ENCODE peak calls at places on chromosomes 6 and 20, in eight cellular contexts. X is Peyer's patch; C is CD4-positive, CD25-positive, alpha-beta regulatory T cell; V is IMR-90; I is prostate gland; D is brain microvascular endothelial cell; P is K562; U is WERI-Rb-1. O is an unnamed sample. For H3K27me3, the result is how much of the 10 kb centered on the place peaks cover.

GRCh38 chr20:32474009-32474716 is 111.0 kb downstream of the NOL4L start:
- DNase-seq in X (no peak), C (no peak), V (no peak), I (no peak), D (no peak), P (peak), U (no peak), O (no peak)

GRCh38 chr6:52301326-52301725 is 16.8 kb upstream of the MCM3 start:
- DNase-seq in X (no peak), C (no peak), V (no peak), I (no peak), D (no peak), P (peak), U (no peak), O (no peak)

GRCh38 chr6:20686142-20686541 is 151.9 kb downstream of the CDKAL1 start:
- DNase-seq in X (no peak), C (no peak), V (no peak), I (no peak), D (no peak), P (no peak), U (peak), O (peak)

GRCh38 chr6:170097505-170098427 is 193.1 kb downstream of the DLL1 start:
- DNase-seq in X (peak), C (no peak), V (no peak), I (no peak), D (no peak), P (no peak), U (no peak), O (no peak)

GRCh38 chr6:85460154-85460950 is 10.5 kb downstream of the NT5E start:
- DNase-seq in X (no peak), C (no peak), V (no peak), I (no peak), D (no peak), P (no peak), U (no peak), O (no peak)

GRCh38 chr6:56374841-56375369 is 127.5 kb upstream of the COL21A1 start:
- DNase-seq in X (no peak), C (no peak), V (peak), I (no peak), D (peak), P (no peak), U (no peak), O (no peak)

GRCh38 chr6:39228111-39228971 is 934 bp downstream of the KCNK5 start:
- DNase-seq in X (no peak), C (no peak), V (no peak), I (no peak), D (no peak), P (peak), U (no peak), O (no peak)

GRCh38 chr6:126076992-126077664 is 90.8 kb downstream of the TRMT11 start:
- DNase-seq in X (no peak), C (no peak), V (no peak), I (no peak), D (no peak), P (no peak), U (no peak), O (no peak)

GRCh38 chr20:5899444-5899843 is 50.9 kb downstream of the TRMT6 start:
- DNase-seq in X (no peak), C (no peak), V (no peak), I (no peak), D (no peak), P (no peak), U (no peak), O (no peak)

GRCh38 chr6:169709293-169709692 is 7.4 kb downstream of the C6orf120 start:
- DNase-seq in X (no peak), C (no peak), V (no peak), I (no peak), D (no peak), P (no peak), U (no peak), O (no peak)

GRCh38 chr6:26009817-26010216 is 47.2 kb downstream of the TRIM38 start:
- DNase-seq in X (no peak), C (no peak), V (peak), I (no peak), D (no peak), P (no peak), U (no peak), O (no peak)

GRCh38 chr6:141169419-141169818 is 963.3 kb upstream of the GJE1 start:
- DNase-seq in X (no peak), C (no peak), V (peak), I (no peak), D (peak), P (no peak), U (no peak), O (no peak)

GRCh38 chr20:11108102-11108842 is 434.5 kb upstream of the JAG1 start:
- DNase-seq in X (no peak), C (no peak), V (peak), I (no peak), D (peak), P (no peak), U (peak), O (no peak)

GRCh38 chr6:109082178-109082577 is 12.5 kb downstream of the SESN1 start:
- DNase-seq in X (no peak), C (no peak), V (peak), I (no peak), D (no peak), P (no peak), U (no peak), O (no peak)

GRCh38 chr20:24785141-24785924 is 163.7 kb upstream of the CST7 start:
- DNase-seq in X (no peak), C (no peak), V (peak), I (no peak), D (no peak), P (no peak), U (no peak), O (no peak)

GRCh38 chr20:22999756-23000155 is 35.4 kb upstream of the SSTR4 start:
- DNase-seq in X (no peak), C (no peak), V (peak), I (peak), D (peak), P (no peak), U (no peak), O (no peak)

GRCh38 chr6:134826889-134827737 is 122.8 kb downstream of the ALDH8A1 start:
- DNase-seq in X (no peak), C (no peak), V (peak), I (peak), D (peak), P (no peak), U (no peak), O (peak)

GRCh38 chr6:148450866-148451265 is 108.2 kb downstream of the SASH1 start:
- DNase-seq in X (no peak), C (no peak), V (no peak), I (no peak), D (no peak), P (no peak), U (no peak), O (no peak)

GRCh38 chr20:22801528-22801927 is 217.2 kb upstream of the FOXA2 start:
- DNase-seq in X (no peak), C (no peak), V (no peak), I (no peak), D (no peak), P (no peak), U (no peak), O (no peak)

GRCh38 chr20:47031821-47032220 is 137.2 kb downstream of the EYA2 start:
- DNase-seq in X (no peak), C (no peak), V (no peak), I (no peak), D (no peak), P (no peak), U (no peak), O (no peak)

GRCh38 chr6:129903082-129903481 is 42.0 kb upstream of the TMEM244 start:
- DNase-seq in X (no peak), C (no peak), V (no peak), I (no peak), D (no peak), P (no peak), U (no peak), O (no peak)

GRCh38 chr20:4025125-4025524 is 9.8 kb upstream of the RNF24 start:
- DNase-seq in X (no peak), C (no peak), V (no peak), I (no peak), D (no peak), P (no peak), U (no peak), O (no peak)

GRCh38 chr6:118894425-118895240 is 681 bp downstream of the ASF1A start:
- DNase-seq in X (peak), C (peak), V (peak), I (peak), D (peak), P (peak), U (peak), O (peak)

GRCh38 chr6:148423601-148424270 is 81.1 kb downstream of the SASH1 start:
- DNase-seq in X (no peak), C (no peak), V (peak), I (peak), D (no peak), P (no peak), U (no peak), O (no peak)

GRCh38 chr20:52410182-52410647 is 218.6 kb upstream of the ZFP64 start:
- DNase-seq in X (peak), C (peak), V (peak), I (no peak), D (no peak), P (peak), U (no peak), O (no peak)

GRCh38 chr6:98844244-98845161 is 10.1 kb downstream of the POU3F2 start:
- DNase-seq in X (no peak), C (no peak), V (no peak), I (no peak), D (no peak), P (no peak), U (no peak), O (no peak)

GRCh38 chr6:168895102-168895812 is 358.4 kb downstream of the THBS2 start:
- DNase-seq in X (peak), C (peak), V (peak), I (peak), D (peak), P (peak), U (peak), O (peak)

GRCh38 chr20:24912397-24913075 is 36.5 kb upstream of the CST7 start:
- DNase-seq in X (no peak), C (no peak), V (no peak), I (no peak), D (no peak), P (no peak), U (no peak), O (no peak)

GRCh38 chr6:47722178-47722577 is 23.8 kb downstream of the ADGRF4 start:
- DNase-seq in X (no peak), C (no peak), V (no peak), I (no peak), D (no peak), P (no peak), U (no peak), O (no peak)

GRCh38 chr6:55069132-55069781 is 105.1 kb upstream of the HCRTR2 start:
- DNase-seq in X (peak), C (no peak), V (peak), I (peak), D (peak), P (no peak), U (peak), O (peak)

GRCh38 chr20:50470249-50470858 is 39.8 kb upstream of the PTPN1 start:
- DNase-seq in X (no peak), C (no peak), V (no peak), I (no peak), D (peak), P (no peak), U (no peak), O (no peak)

GRCh38 chr20:50472693-50473610 is 37.2 kb upstream of the PTPN1 start:
- DNase-seq in X (no peak), C (no peak), V (no peak), I (no peak), D (no peak), P (no peak), U (no peak), O (no peak)

GRCh38 chr20:50469796-50470195 is 40.4 kb upstream of the PTPN1 start:
- DNase-seq in X (no peak), C (no peak), V (no peak), I (no peak), D (no peak), P (no peak), U (no peak), O (no peak)

GRCh38 chr20:50469324-50469723 is 40.9 kb upstream of the PTPN1 start:
- DNase-seq in X (no peak), C (no peak), V (no peak), I (no peak), D (no peak), P (no peak), U (no peak), O (no peak)

GRCh38 chr20:50471231-50471630 is 39.0 kb upstream of the PTPN1 start:
- DNase-seq in X (no peak), C (no peak), V (no peak), I (no peak), D (no peak), P (no peak), U (no peak), O (no peak)
- H3K27me3 ChIP-seq in X (under half), C (under half), V (under half), I (under half), D (under half), P (under half), U (under half), O (under half)

GRCh38 chr6:49463612-49463967 is 420 bp downstream of the CENPQ start:
- DNase-seq in X (no peak), C (no peak), V (no peak), I (no peak), D (no peak), P (no peak), U (no peak), O (no peak)

GRCh38 chr6:49462599-49462926 is 490 bp downstream of the MMUT start:
- DNase-seq in X (no peak), C (no peak), V (no peak), I (no peak), D (no peak), P (no peak), U (no peak), O (no peak)

GRCh38 chr6:49462071-49462470 is 982 bp downstream of the MMUT start:
- DNase-seq in X (no peak), C (peak), V (peak), I (no peak), D (no peak), P (no peak), U (no peak), O (no peak)

GRCh38 chr6:49462927-49463611 is at the start of the genes CENPQ and MMUT:
- DNase-seq in X (peak), C (peak), V (peak), I (peak), D (peak), P (peak), U (peak), O (peak)

DNA sequence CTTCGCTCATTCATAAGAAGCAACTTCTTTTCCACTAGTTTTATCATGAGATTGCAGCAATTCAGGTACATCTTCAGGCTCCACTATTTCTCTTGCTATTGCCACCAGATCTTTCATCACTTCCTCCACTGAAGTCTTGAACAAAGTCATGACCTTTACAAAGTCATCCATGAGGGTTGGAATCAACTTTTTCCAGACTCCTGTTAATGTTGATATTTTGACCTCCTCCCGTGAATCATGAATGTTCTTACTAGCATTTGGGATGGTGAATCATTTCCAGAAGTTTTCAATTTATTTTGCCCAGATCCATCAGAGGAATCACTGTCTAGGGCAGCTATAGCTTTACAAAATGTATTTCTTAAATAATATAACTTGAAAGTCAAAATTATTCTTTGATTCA is 1.5 kb downstream of the CENPQ start:
- DNase-seq in X (no peak), C (no peak), V (no peak), I (no peak), D (no peak), P (no peak), U (no peak), O (no peak)
- H3K4me3 ChIP-seq in X (no peak), C (peak), V (no peak), I (no peak), D (no peak), P (peak), U (no peak), O (no peak)

GRCh38 chr6:13971303-13971702 is 46.6 kb downstream of the RNF182 start:
- DNase-seq in X (no peak), C (no peak), V (no peak), I (no peak), D (no peak), P (no peak), U (no peak), O (no peak)
- H3K27me3 ChIP-seq in X (under half), C (under half), V (under half), I (under half), D (under half), P (under half), U (under half), O (under half)

GRCh38 chr20:62793757-62794006 is 2.6 kb upstream of the MRGBP start:
- DNase-seq in X (no peak), C (no peak), V (no peak), I (no peak), D (no peak), P (no peak), U (no peak), O (no peak)
- H3K4me3 ChIP-seq in X (peak), C (peak), V (peak), I (peak), D (peak), P (peak), U (peak), O (peak)

GRCh38 chr20:58841539-58842264 is 9.0 kb downstream of the GNAS-AS1 start:
- DNase-seq in X (no peak), C (no peak), V (no peak), I (no peak), D (no peak), P (no peak), U (no peak), O (no peak)
- H3K27me3 ChIP-seq in X (under half), C (under half), V (half or more), I (under half), D (under half), P (under half), U (half or more), O (under half)

DNA sequence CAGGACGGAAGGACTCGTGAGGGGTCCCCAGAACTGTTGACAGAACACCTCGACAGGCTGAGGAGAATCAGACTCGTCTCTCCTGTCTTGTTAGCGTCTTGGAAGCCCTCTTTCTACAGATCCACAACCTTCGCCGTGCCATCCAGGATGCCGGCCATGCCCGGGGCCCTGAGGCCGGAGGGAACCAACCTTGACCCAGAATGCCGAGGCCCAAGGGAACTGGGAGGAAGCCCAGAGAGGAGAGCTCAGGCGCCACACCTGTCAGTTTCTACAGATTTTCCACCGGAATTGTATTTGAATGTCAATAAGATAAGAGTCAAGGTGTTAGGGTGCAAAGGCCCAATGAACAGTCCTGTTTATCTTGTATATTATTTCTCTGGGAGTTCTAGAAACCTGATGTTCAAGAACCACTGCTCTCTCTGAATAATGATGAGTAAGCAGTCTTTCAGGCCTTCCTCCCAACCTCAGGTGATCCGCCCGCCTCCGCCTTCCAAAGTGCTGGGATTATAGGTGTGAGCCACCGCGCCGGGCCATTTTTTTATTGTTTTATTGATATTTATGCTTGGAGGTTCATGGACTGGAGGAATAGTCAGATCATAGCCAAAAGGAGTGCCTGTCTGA is 804 bp upstream of the ME1 start:
- DNase-seq in X (peak), C (no peak), V (no peak), I (no peak), D (no peak), P (peak), U (no peak), O (no peak)
- H3K4me3 ChIP-seq in X (no peak), C (no peak), V (no peak), I (no peak), D (peak), P (peak), U (peak), O (peak)

O was measured in BE2C.